ENCODE peak calls at places on chromosomes 5 and 9, in seven cellular contexts. One of them, this sample, is unnamed. For H3K4me1, the result is how much of the 10 kb centered on the place peaks cover.

GRCh38 chr5:1745190-1745805 is 54.3 kb downstream of the MRPL36 start:
- DNase-seq in stomach: no peak
- DNase-seq in gastrocnemius medialis: peak
- DNase-seq in right lobe of liver: peak
- DNase-seq in Peyer's patch: peak
- DNase-seq in A549: no peak
- DNase-seq in spleen: peak
- DNase-seq in this sample: no peak

GRCh38 chr5:39443911-39444310 is 19.1 kb upstream of the DAB2 start:
- DNase-seq in stomach: no peak
- DNase-seq in right lobe of liver: no peak
- DNase-seq in gastrocnemius medialis: no peak
- DNase-seq in Peyer's patch: no peak
- DNase-seq in A549: no peak
- DNase-seq in spleen: no peak
- DNase-seq in this sample: no peak

GRCh38 chr5:96320797-96321196 is 112.3 kb downstream of the PCSK1 start:
- DNase-seq in Peyer's patch: no peak
- DNase-seq in stomach: no peak
- DNase-seq in spleen: no peak
- DNase-seq in gastrocnemius medialis: no peak
- DNase-seq in right lobe of liver: no peak
- DNase-seq in A549: no peak
- DNase-seq in this sample: no peak

GRCh38 chr5:149796025-149796424 is 65.9 kb downstream of the PPARGC1B start:
- DNase-seq in stomach: no peak
- DNase-seq in gastrocnemius medialis: no peak
- DNase-seq in Peyer's patch: no peak
- DNase-seq in spleen: no peak
- DNase-seq in A549: no peak
- DNase-seq in right lobe of liver: no peak
- DNase-seq in this sample: no peak

GRCh38 chr5:172093965-172094364 is 87.5 kb upstream of the FBXW11 start:
- DNase-seq in spleen: no peak
- DNase-seq in Peyer's patch: peak
- DNase-seq in gastrocnemius medialis: no peak
- DNase-seq in stomach: no peak
- DNase-seq in right lobe of liver: no peak
- DNase-seq in A549: no peak
- DNase-seq in this sample: no peak

GRCh38 chr9:121884057-121884512 is 209.0 kb downstream of the TTLL11 start:
- DNase-seq in Peyer's patch: no peak
- DNase-seq in spleen: no peak
- DNase-seq in A549: no peak
- DNase-seq in right lobe of liver: no peak
- DNase-seq in stomach: no peak
- DNase-seq in gastrocnemius medialis: no peak
- DNase-seq in this sample: no peak

GRCh38 chr9:14529047-14529446 is 164.2 kb downstream of the ZDHHC21 start:
- DNase-seq in A549: no peak
- DNase-seq in right lobe of liver: no peak
- DNase-seq in spleen: no peak
- DNase-seq in Peyer's patch: no peak
- DNase-seq in stomach: no peak
- DNase-seq in gastrocnemius medialis: no peak
- DNase-seq in this sample: no peak

GRCh38 chr5:10331341-10331796 is 22.1 kb upstream of the MARCHF6 start:
- DNase-seq in gastrocnemius medialis: peak
- DNase-seq in A549: no peak
- DNase-seq in stomach: peak
- DNase-seq in right lobe of liver: peak
- DNase-seq in spleen: no peak
- DNase-seq in Peyer's patch: no peak
- DNase-seq in this sample: peak

GRCh38 chr9:134592018-134592818 is 49.4 kb upstream of the COL5A1 start:
- DNase-seq in Peyer's patch: peak
- DNase-seq in right lobe of liver: no peak
- DNase-seq in stomach: no peak
- DNase-seq in A549: peak
- DNase-seq in gastrocnemius medialis: peak
- DNase-seq in spleen: no peak
- DNase-seq in this sample: peak

DNA sequence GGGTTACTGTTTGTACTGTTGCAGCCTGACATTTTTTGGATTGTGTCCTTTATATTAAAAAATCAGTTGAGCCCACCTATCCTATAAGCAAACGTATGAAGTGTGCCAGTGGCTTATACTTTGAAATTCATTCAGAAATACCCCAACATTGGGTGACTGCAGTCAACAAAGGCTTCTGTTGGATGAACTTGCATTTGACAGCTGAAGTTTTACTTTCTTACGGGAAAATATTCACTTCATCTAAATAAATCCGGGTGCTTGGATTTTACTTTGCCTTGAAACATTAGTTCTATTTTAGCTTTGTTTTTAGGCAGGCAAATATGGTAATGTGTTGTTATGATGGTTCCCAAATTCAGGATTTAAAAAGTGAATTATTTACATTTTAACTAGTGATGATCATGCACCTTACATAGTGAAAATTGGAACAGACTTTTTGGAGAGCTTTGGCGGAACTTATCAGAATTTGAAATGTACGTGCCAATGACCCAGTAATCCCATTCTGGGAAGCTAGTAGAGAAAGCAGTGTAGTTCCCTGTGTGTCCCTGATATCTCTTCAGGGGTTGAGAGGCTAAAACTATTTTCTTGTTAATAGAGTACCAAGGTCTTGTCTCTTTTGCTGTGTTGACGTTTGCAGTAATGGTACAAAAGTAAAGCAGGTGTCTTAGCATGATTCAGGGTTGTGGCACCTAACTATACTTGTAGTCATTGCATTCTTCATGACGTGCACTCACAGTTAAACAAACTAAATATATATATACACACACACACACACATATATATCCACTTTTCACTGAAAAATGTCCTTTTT is 21.9 kb downstream of the EXOSC2 start:
- DNase-seq in gastrocnemius medialis: no peak
- DNase-seq in Peyer's patch: no peak
- DNase-seq in spleen: no peak
- DNase-seq in right lobe of liver: no peak
- DNase-seq in A549: no peak
- DNase-seq in stomach: no peak
- DNase-seq in this sample: no peak
- TF ChIP-seq POLR2A in gastrocnemius medialis: no peak
- TF ChIP-seq POLR2A in Peyer's patch: no peak
- TF ChIP-seq POLR2A in spleen: no peak
- TF ChIP-seq POLR2A in right lobe of liver: no peak
- TF ChIP-seq POLR2A in A549: no peak
- TF ChIP-seq POLR2A in stomach: no peak
- TF ChIP-seq POLR2A in this sample: no peak

GRCh38 chr5:55385227-55385626 is 77.4 kb downstream of the MTREX start:
- DNase-seq in stomach: no peak
- DNase-seq in gastrocnemius medialis: no peak
- DNase-seq in spleen: no peak
- DNase-seq in Peyer's patch: no peak
- DNase-seq in right lobe of liver: no peak
- DNase-seq in A549: no peak
- DNase-seq in this sample: no peak
- H3K4me1 ChIP-seq in stomach: under half
- H3K4me1 ChIP-seq in gastrocnemius medialis: under half
- H3K4me1 ChIP-seq in spleen: under half
- H3K4me1 ChIP-seq in Peyer's patch: under half
- H3K4me1 ChIP-seq in right lobe of liver: under half
- H3K4me1 ChIP-seq in A549: under half
- H3K4me1 ChIP-seq in this sample: under half

GRCh38 chr9:80592413-80592812 is 1020.6 kb downstream of the TLE4 start:
- DNase-seq in A549: no peak
- DNase-seq in gastrocnemius medialis: no peak
- DNase-seq in spleen: no peak
- DNase-seq in right lobe of liver: no peak
- DNase-seq in stomach: no peak
- DNase-seq in Peyer's patch: no peak
- DNase-seq in this sample: no peak

DNA sequence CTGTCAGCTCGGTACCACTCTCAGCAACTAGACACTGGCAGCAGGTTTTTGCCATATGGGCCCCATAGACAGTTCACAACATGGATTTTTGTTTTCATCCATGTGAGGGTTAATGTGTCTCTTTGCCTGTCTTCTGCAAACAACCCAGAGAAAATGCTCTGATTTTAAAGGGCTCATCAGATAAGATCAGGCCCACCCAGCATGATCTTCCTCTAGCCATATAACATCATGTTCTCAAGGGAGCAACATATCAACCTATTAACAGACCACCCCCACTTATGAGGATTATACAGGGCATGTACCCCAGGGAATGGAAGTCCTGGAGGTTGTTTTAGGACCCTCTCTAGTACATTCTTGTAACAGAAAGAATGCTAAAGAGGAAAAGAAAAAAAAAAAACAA is 1015.0 kb downstream of the TLE4 start:
- DNase-seq in spleen: no peak
- DNase-seq in right lobe of liver: no peak
- DNase-seq in Peyer's patch: no peak
- DNase-seq in stomach: no peak
- DNase-seq in gastrocnemius medialis: no peak
- DNase-seq in A549: no peak
- DNase-seq in this sample: no peak
- H3K4me3 ChIP-seq in spleen: no peak
- H3K4me3 ChIP-seq in right lobe of liver: no peak
- H3K4me3 ChIP-seq in Peyer's patch: no peak
- H3K4me3 ChIP-seq in stomach: no peak
- H3K4me3 ChIP-seq in gastrocnemius medialis: no peak
- H3K4me3 ChIP-seq in A549: no peak
- H3K4me3 ChIP-seq in this sample: no peak

GRCh38 chr9:125748511-125749099 is 1.4 kb downstream of the PBX3 start:
- DNase-seq in stomach: no peak
- DNase-seq in spleen: peak
- DNase-seq in A549: no peak
- DNase-seq in Peyer's patch: no peak
- DNase-seq in gastrocnemius medialis: no peak
- DNase-seq in right lobe of liver: peak
- DNase-seq in this sample: peak

GRCh38 chr9:125746774-125747052 is 460 bp upstream of the PBX3 start:
- DNase-seq in Peyer's patch: no peak
- DNase-seq in A549: no peak
- DNase-seq in stomach: no peak
- DNase-seq in gastrocnemius medialis: no peak
- DNase-seq in spleen: no peak
- DNase-seq in right lobe of liver: no peak
- DNase-seq in this sample: no peak

GRCh38 chr9:125749287-125749935 is 2.2 kb downstream of the PBX3 start:
- DNase-seq in gastrocnemius medialis: no peak
- DNase-seq in A549: no peak
- DNase-seq in stomach: no peak
- DNase-seq in right lobe of liver: no peak
- DNase-seq in spleen: no peak
- DNase-seq in Peyer's patch: no peak
- DNase-seq in this sample: no peak

GRCh38 chr9:125747053-125747764 is at the start of gene PBX3:
- DNase-seq in spleen: peak
- DNase-seq in A549: peak
- DNase-seq in right lobe of liver: peak
- DNase-seq in gastrocnemius medialis: no peak
- DNase-seq in stomach: peak
- DNase-seq in Peyer's patch: peak
- DNase-seq in this sample: peak

DNA sequence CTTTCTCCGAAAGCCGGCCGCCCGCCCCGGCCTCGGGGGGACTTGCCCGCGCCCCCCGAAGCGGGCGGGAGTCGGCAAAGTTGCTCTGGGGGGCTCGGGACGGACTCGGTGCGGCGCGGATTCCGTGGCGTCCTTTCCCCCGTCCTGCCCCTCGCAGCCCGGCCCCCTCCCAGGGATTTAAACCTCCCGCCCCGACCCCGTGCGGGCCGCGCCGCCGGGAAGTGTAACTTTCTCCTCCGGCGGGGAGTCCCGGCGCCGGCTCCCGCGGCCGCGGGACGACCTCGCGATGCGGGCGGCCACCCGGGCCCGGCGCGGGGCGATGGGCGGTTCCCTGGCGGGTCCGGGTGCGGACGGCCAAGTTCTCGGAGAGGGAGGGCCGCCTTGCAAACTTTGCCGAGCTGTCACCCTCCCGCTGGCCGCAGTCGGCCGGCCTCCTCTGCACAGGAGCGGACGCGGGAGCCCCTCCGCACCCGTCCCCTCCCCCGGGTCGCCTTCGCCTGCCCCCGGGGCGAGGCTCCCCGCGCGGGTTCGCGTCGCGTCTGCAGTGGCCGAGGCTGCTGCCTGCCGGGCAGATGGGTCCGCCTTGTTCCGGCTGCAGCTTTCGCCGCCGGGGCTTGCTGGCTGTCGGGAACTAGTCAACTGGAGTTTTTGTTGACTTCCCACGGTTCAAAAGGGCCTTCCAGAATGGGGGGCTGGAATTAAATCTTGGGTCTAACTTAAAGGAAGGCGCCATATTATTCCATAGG is 765 bp downstream of the PBX3 start:
- DNase-seq in spleen: peak
- DNase-seq in Peyer's patch: peak
- DNase-seq in right lobe of liver: peak
- DNase-seq in A549: peak
- DNase-seq in gastrocnemius medialis: no peak
- DNase-seq in stomach: peak
- DNase-seq in this sample: peak
- TF ChIP-seq POLR2A in spleen: no peak
- TF ChIP-seq POLR2A in Peyer's patch: no peak
- TF ChIP-seq POLR2A in right lobe of liver: peak
- TF ChIP-seq POLR2A in A549: no peak
- TF ChIP-seq POLR2A in gastrocnemius medialis: no peak
- TF ChIP-seq POLR2A in stomach: no peak
- TF ChIP-seq POLR2A in this sample: peak